ENCODE peak calls at places on chromosome 1, in five cellular contexts. P is dermis blood vessel endothelial cell; L is A549; G is MV-4-11; T is stimulated activated CD8-positive, alpha-beta memory T cell treated with anti-CD3 and anti-CD28 coated beads, Interleukin-2, amount 100 ng/mL, for 1 hour. N is an unnamed sample.

GRCh38 chr1:37919277-37919676 is 27.6 kb downstream of the INPP5B start:
- DNase-seq in T (no peak), P (peak), G (peak), L (no peak), N (peak)

GRCh38 chr1:213120386-213120785 is 69.3 kb downstream of the RPS6KC1 start:
- DNase-seq in T (no peak), P (peak), G (no peak), L (no peak), N (no peak)

GRCh38 chr1:210726621-210727020 is 397.9 kb downstream of the HHAT start:
- DNase-seq in L (no peak), T (no peak), P (no peak), G (peak), N (peak)

GRCh38 chr1:115184951-115185331 is 95.6 kb upstream of the TSPAN2 start:
- DNase-seq in G (peak), P (no peak), L (no peak), T (no peak), N (no peak)

GRCh38 chr1:191595170-191595569 is 563.1 kb upstream of the RGS18 start:
- DNase-seq in G (no peak), P (no peak), T (no peak), L (no peak), N (no peak)

GRCh38 chr1:56508523-56508983 is 70.8 kb downstream of the PLPP3 start:
- DNase-seq in T (no peak), L (no peak), G (peak), P (no peak), N (peak)

GRCh38 chr1:231093158-231093922 is 53.3 kb upstream of the FAM89A start:
- DNase-seq in G (no peak), T (no peak), L (no peak), P (peak), N (peak)

GRCh38 chr1:156376146-156376545 is 7.1 kb downstream of the RHBG start:
- DNase-seq in G (peak), L (no peak), T (no peak), P (no peak), N (no peak)

GRCh38 chr1:150186789-150187559 is 37.3 kb downstream of the PLEKHO1 start:
- DNase-seq in T (no peak), L (peak), G (peak), P (peak), N (peak)

N was measured in Caco-2.